ENCODE peak calls at places on chromosomes 5 and 9, in eight cellular contexts. N, S, G, U, R, T, M and C are unnamed samples.

GRCh38 chr5:38367966-38368365 is 109.6 kb downstream of the EGFLAM start:
- DNase-seq in G (no peak), U (no peak), N (no peak), S (no peak), R (no peak), T (no peak), M (no peak), C (no peak)

GRCh38 chr5:134028496-134028895 is 23.7 kb upstream of the VDAC1 start:
- DNase-seq in R (no peak), G (no peak), M (no peak), N (no peak), U (no peak), S (no peak), T (peak), C (no peak)

GRCh38 chr5:9194509-9194908 is 351.4 kb downstream of the SEMA5A start:
- DNase-seq in S (no peak), M (no peak), U (no peak), R (no peak), T (peak), G (no peak), N (no peak), C (no peak)

GRCh38 chr9:37938121-37938906 is 34.4 kb upstream of the SLC25A51 start:
- DNase-seq in M (peak), G (no peak), U (peak), T (peak), R (peak), S (no peak), N (no peak), C (no peak)

GRCh38 chr9:8816361-8816760 is 1016.8 kb upstream of the DMAC1 start:
- DNase-seq in T (no peak), M (no peak), G (no peak), S (no peak), U (no peak), N (no peak), R (no peak), C (no peak)

GRCh38 chr9:91433180-91433579 is 9.5 kb upstream of the NFIL3 start:
- DNase-seq in M (no peak), T (peak), N (peak), R (no peak), S (no peak), G (no peak), U (no peak), C (peak)

GRCh38 chr5:158922816-158923215 is 176.9 kb downstream of the EBF1 start:
- DNase-seq in N (no peak), M (no peak), R (no peak), U (no peak), G (no peak), S (no peak), T (no peak), C (no peak)

GRCh38 chr5:67315082-67315801 is 118.6 kb upstream of the CD180 start:
- DNase-seq in S (no peak), R (no peak), U (no peak), N (peak), T (peak), M (peak), G (no peak), C (peak)

GRCh38 chr5:109743041-109743531 is 53.4 kb downstream of the MAN2A1 start:
- DNase-seq in U (no peak), R (no peak), N (no peak), G (no peak), M (no peak), S (no peak), T (peak), C (no peak)

GRCh38 chr5:103929310-103930003 is 366.9 kb upstream of the NUDT12 start:
- DNase-seq in M (no peak), G (no peak), U (no peak), S (no peak), R (no peak), N (no peak), T (no peak), C (no peak)

GRCh38 chr9:137032893-137033292 is 1.0 kb upstream of the FUT7 start:
- DNase-seq in S (no peak), M (peak), G (no peak), U (peak), T (no peak), R (peak), N (no peak), C (no peak)

GRCh38 chr5:457195-457961 is 14.4 kb downstream of the EXOC3 start:
- DNase-seq in M (peak), N (no peak), G (no peak), R (no peak), S (no peak), T (no peak), U (no peak), C (no peak)

GRCh38 chr5:107959573-107960279 is 289.0 kb upstream of the EFNA5 start:
- DNase-seq in M (no peak), N (no peak), T (no peak), R (no peak), G (no peak), U (no peak), S (no peak), C (no peak)

GRCh38 chr9:25716220-25716872 is 38.1 kb upstream of the TUSC1 start:
- DNase-seq in G (peak), T (peak), S (no peak), M (no peak), U (no peak), N (peak), R (no peak), C (peak)

GRCh38 chr5:88884435-88884877 is 1.5 kb upstream of the MEF2C start:
- DNase-seq in M (no peak), U (no peak), S (no peak), N (no peak), R (no peak), G (no peak), T (peak), C (peak)

GRCh38 chr9:546797-547223 is 294.7 kb upstream of the DMRT1 start:
- DNase-seq in N (peak), G (no peak), T (no peak), S (no peak), R (no peak), M (no peak), U (no peak), C (peak)

GRCh38 chr5:170302729-170303501 is 5.3 kb upstream of the LCP2 start:
- DNase-seq in G (no peak), T (no peak), M (peak), U (no peak), N (no peak), R (peak), S (peak), C (no peak)

GRCh38 chr5:131983244-131983771 is 28.1 kb downstream of the ACSL6 start:
- DNase-seq in T (no peak), M (no peak), N (no peak), S (no peak), R (no peak), G (no peak), U (no peak), C (peak)

GRCh38 chr5:149161026-149161687 is 19.9 kb downstream of the ABLIM3 start:
- DNase-seq in N (peak), S (no peak), M (no peak), T (no peak), G (no peak), R (no peak), U (no peak), C (peak)

GRCh38 chr5:1110930-1111726 is 735 bp downstream of the SLC12A7 start:
- DNase-seq in M (peak), N (no peak), U (no peak), G (no peak), T (no peak), S (no peak), R (peak), C (no peak)

GRCh38 chr5:143041461-143041860 is 271.3 kb downstream of the ARHGAP26 start:
- DNase-seq in R (no peak), M (no peak), S (no peak), G (no peak), U (no peak), T (no peak), N (no peak), C (no peak)

GRCh38 chr9:108786756-108787663 is 68.8 kb downstream of the ACTL7B start:
- DNase-seq in M (no peak), R (no peak), S (no peak), G (no peak), T (peak), N (no peak), U (no peak), C (no peak)

GRCh38 chr9:124835026-124835501 is 18.2 kb upstream of the WDR38 start:
- DNase-seq in M (peak), R (no peak), U (peak), N (peak), S (no peak), G (no peak), T (peak), C (no peak)

GRCh38 chr9:79592736-79593493 is 21.1 kb downstream of the TLE4 start:
- DNase-seq in G (no peak), N (no peak), R (no peak), U (no peak), S (no peak), M (no peak), T (peak), C (no peak)

GRCh38 chr5:92064993-92065392 is 681.9 kb upstream of the ARRDC3 start:
- DNase-seq in S (no peak), U (no peak), M (no peak), N (no peak), G (no peak), R (no peak), T (no peak), C (no peak)

GRCh38 chr5:14463629-14464028 is 118.0 kb upstream of the OTULINL start:
- DNase-seq in N (no peak), T (peak), R (no peak), M (no peak), G (no peak), U (no peak), S (no peak), C (no peak)

GRCh38 chr9:84793251-84793650 is 123.7 kb downstream of the NTRK2 start:
- DNase-seq in M (no peak), U (no peak), N (no peak), R (no peak), T (no peak), G (no peak), S (no peak), C (peak)

GRCh38 chr9:124045076-124045829 is 33.7 kb downstream of the LHX2 start:
- DNase-seq in G (no peak), T (peak), N (no peak), R (peak), S (no peak), M (peak), U (peak), C (no peak)

GRCh38 chr9:21831841-21832509 is 29.5 kb downstream of the MTAP start:
- DNase-seq in U (no peak), G (no peak), T (peak), S (no peak), N (no peak), R (no peak), M (no peak), C (no peak)

GRCh38 chr5:151079838-151080619 is 805 bp downstream of the TNIP1 start:
- DNase-seq in G (no peak), N (no peak), M (no peak), U (no peak), S (no peak), R (no peak), T (peak), C (peak)

GRCh38 chr5:30693326-30693725 is 500.2 kb upstream of the CDH6 start:
- DNase-seq in N (no peak), G (no peak), U (no peak), T (no peak), M (no peak), S (no peak), R (no peak), C (no peak)

GRCh38 chr5:61001647-61002046 is 56.6 kb downstream of the NDUFAF2 start:
- DNase-seq in T (no peak), M (no peak), N (no peak), U (no peak), R (no peak), S (no peak), G (no peak), C (no peak)

GRCh38 chr9:132409828-132410528 is at the start of gene CFAP77:
- DNase-seq in N (no peak), R (peak), M (peak), U (no peak), T (peak), S (peak), G (peak), C (peak)

GRCh38 chr5:6377121-6377520 is 1.2 kb downstream of the MED10 start:
- DNase-seq in T (no peak), R (no peak), N (no peak), U (peak), G (no peak), S (no peak), M (no peak), C (no peak)

GRCh38 chr5:2750758-2751464 is 566 bp downstream of the IRX2 start:
- DNase-seq in M (no peak), R (no peak), U (peak), T (peak), S (no peak), G (no peak), N (no peak), C (no peak)

GRCh38 chr9:129640086-129640870 is 1.7 kb downstream of the ASB6 start:
- DNase-seq in U (no peak), M (no peak), T (no peak), R (no peak), S (no peak), N (peak), G (no peak), C (no peak)

GRCh38 chr5:147415663-147416062 is 94.2 kb downstream of the DPYSL3 start:
- DNase-seq in T (no peak), R (no peak), U (no peak), G (no peak), S (no peak), M (no peak), N (no peak), C (no peak)